ENCODE peak calls at places on chromosomes 1 and 21, in ten cellular contexts. I is aorta; B is CD14-positive monocyte; P is dorsolateral prefrontal cortex; F is HT-29; E is body of pancreas; Y is hepatic stellate cell; H is ecto neural progenitor cell; C is activated naive CD4-positive, alpha-beta T cell; M is left ventricle myocardium superior. S is an unnamed sample.

GRCh38 chr1:165570078-165570477 is 26.3 kb downstream of the LRRC52 start:
- DNase-seq in I (no peak), B (no peak), P (no peak), F (no peak), E (no peak), Y (no peak), H (no peak), C (no peak), M (no peak), S (no peak)

GRCh38 chr1:115282825-115283224 is 55.2 kb downstream of the NGF start:
- DNase-seq in I (peak; percentile 88), B (no peak), P (no peak), F (no peak), E (peak; percentile 43), Y (no peak), H (no peak), C (no peak), M (peak; percentile 85), S (no peak)

GRCh38 chr1:220226752-220227151 is 45.5 kb downstream of the RAB3GAP2 start:
- DNase-seq in I (no peak), B (no peak), P (no peak), F (no peak), E (no peak), Y (no peak), H (no peak), C (no peak), M (no peak), S (no peak)

GRCh38 chr1:24168246-24168645 is 18.8 kb downstream of the IFNLR1 start:
- DNase-seq in I (no peak), B (no peak), P (no peak), F (no peak), E (no peak), Y (no peak), H (no peak), C (no peak), M (no peak), S (no peak)

GRCh38 chr1:152459596-152460528 is 45.8 kb upstream of the CRNN start:
- DNase-seq in I (peak; percentile 84), B (peak; percentile 60), P (no peak), F (peak; percentile 81), E (peak; percentile 70), Y (peak; percentile 45), H (no peak), C (peak; percentile 29), M (peak; percentile 78), S (peak; percentile 15)

GRCh38 chr21:18899261-18899660 is 495.7 kb upstream of the TMPRSS15 start:
- DNase-seq in I (no peak), B (no peak), P (no peak), F (no peak), E (no peak), Y (no peak), H (no peak), C (no peak), M (no peak), S (no peak)

GRCh38 chr1:204241050-204241449 is 27.3 kb upstream of the GOLT1A start:
- DNase-seq in I (no peak), B (no peak), P (no peak), F (no peak), E (no peak), Y (no peak), H (no peak), C (no peak), M (no peak), S (no peak)

GRCh38 chr1:229768232-229768631 is 142.2 kb downstream of the URB2 start:
- DNase-seq in I (no peak), B (no peak), P (no peak), F (no peak), E (no peak), Y (no peak), H (no peak), C (no peak), M (no peak), S (no peak)

GRCh38 chr1:73162576-73162975 is 880.2 kb upstream of the NEGR1 start:
- DNase-seq in I (no peak), B (no peak), P (no peak), F (no peak), E (no peak), Y (no peak), H (no peak), C (no peak), M (no peak), S (peak; percentile 3)

GRCh38 chr1:183685112-183685713 is 32.1 kb upstream of the APOBEC4 start:
- DNase-seq in I (no peak), B (no peak), P (no peak), F (peak; percentile 69), E (peak; percentile 24), Y (peak; percentile 43), H (no peak), C (no peak), M (no peak), S (no peak)

GRCh38 chr21:46006547-46007497 is 25.3 kb downstream of the COL6A1 start:
- DNase-seq in I (peak; percentile 42), B (peak; percentile 34), P (no peak), F (no peak), E (no peak), Y (no peak), H (no peak), C (no peak), M (peak; percentile 25), S (no peak)

GRCh38 chr1:17979815-17980214 is 127.8 kb upstream of the IGSF21 start:
- DNase-seq in I (no peak), B (no peak), P (no peak), F (no peak), E (no peak), Y (no peak), H (no peak), C (no peak), M (no peak), S (no peak)

GRCh38 chr1:164767257-164768044 is 208.5 kb downstream of the PBX1 start:
- DNase-seq in I (no peak), B (no peak), P (no peak), F (no peak), E (no peak), Y (peak; percentile 70), H (no peak), C (no peak), M (no peak), S (peak; percentile 94)

GRCh38 chr1:162371611-162372010 is 5.0 kb downstream of the SPATA46 start:
- DNase-seq in I (no peak), B (no peak), P (no peak), F (no peak), E (no peak), Y (peak; percentile 32), H (no peak), C (no peak), M (no peak), S (peak; percentile 53)

S was measured in non-pigmented ciliary epithelial cell.